ENCODE peak calls at places on chromosome 15, in six cellular contexts. One of them, this sample, is unnamed.
A peak's percentile ranks its signal among the peaks of the same experiment; 100 is the strongest.

GRCh38 chr15:48501208-48501607 is 144.3 kb downstream of the FBN1 start:
- DNase-seq in PC-3: no peak
- DNase-seq in GM13976: no peak
- DNase-seq in type B pancreatic cell: no peak
- DNase-seq in A673: no peak
- DNase-seq in tibial nerve: no peak
- DNase-seq in this sample: no peak

GRCh38 chr15:83559310-83559966 is 94.5 kb upstream of the ADAMTSL3 start:
- DNase-seq in PC-3: peak; percentile 87
- DNase-seq in GM13976: peak; percentile 59
- DNase-seq in type B pancreatic cell: no peak
- DNase-seq in A673: peak; percentile 85
- DNase-seq in tibial nerve: peak; percentile 66
- DNase-seq in this sample: peak; percentile 33

GRCh38 chr15:69156726-69157381 is 3.6 kb upstream of the GLCE start:
- DNase-seq in PC-3: no peak
- DNase-seq in GM13976: no peak
- DNase-seq in type B pancreatic cell: no peak
- DNase-seq in A673: no peak
- DNase-seq in tibial nerve: no peak
- DNase-seq in this sample: no peak

GRCh38 chr15:68820205-68820588 is 498 bp downstream of the ANP32A start:
- DNase-seq in PC-3: peak; percentile 28
- DNase-seq in GM13976: peak; percentile 35
- DNase-seq in type B pancreatic cell: peak; percentile 77
- DNase-seq in A673: peak; percentile 66
- DNase-seq in tibial nerve: no peak
- DNase-seq in this sample: no peak

GRCh38 chr15:50051811-50052419 is 67.1 kb downstream of the ATP8B4 start:
- DNase-seq in PC-3: peak; percentile 87
- DNase-seq in GM13976: peak; percentile 17
- DNase-seq in type B pancreatic cell: no peak
- DNase-seq in A673: peak; percentile 66
- DNase-seq in tibial nerve: peak; percentile 88
- DNase-seq in this sample: no peak

GRCh38 chr15:94079459-94079858 is 151.9 kb upstream of the MCTP2 start:
- DNase-seq in PC-3: no peak
- DNase-seq in GM13976: no peak
- DNase-seq in type B pancreatic cell: no peak
- DNase-seq in A673: no peak
- DNase-seq in tibial nerve: no peak
- DNase-seq in this sample: no peak

GRCh38 chr15:27342991-27343390 is 372.0 kb downstream of the GABRG3 start:
- DNase-seq in PC-3: no peak
- DNase-seq in GM13976: no peak
- DNase-seq in type B pancreatic cell: no peak
- DNase-seq in A673: no peak
- DNase-seq in tibial nerve: no peak
- DNase-seq in this sample: no peak

GRCh38 chr15:53693729-53694533 is 65.5 kb downstream of the WDR72 start:
- DNase-seq in PC-3: no peak
- DNase-seq in GM13976: no peak
- DNase-seq in type B pancreatic cell: no peak
- DNase-seq in A673: no peak
- DNase-seq in tibial nerve: no peak
- DNase-seq in this sample: no peak

GRCh38 chr15:31262901-31263671 is 63.5 kb upstream of the KLF13 start:
- DNase-seq in PC-3: no peak
- DNase-seq in GM13976: peak; percentile 76
- DNase-seq in type B pancreatic cell: peak; percentile 15
- DNase-seq in A673: no peak
- DNase-seq in tibial nerve: no peak
- DNase-seq in this sample: no peak

GRCh38 chr15:35305906-35306305 is 220.8 kb upstream of the NANOGP8 start:
- DNase-seq in PC-3: peak; percentile 64
- DNase-seq in GM13976: no peak
- DNase-seq in type B pancreatic cell: no peak
- DNase-seq in A673: peak; percentile 77
- DNase-seq in tibial nerve: no peak
- DNase-seq in this sample: no peak

GRCh38 chr15:74648051-74648622 is 32.5 kb downstream of the CLK3 start:
- DNase-seq in PC-3: no peak
- DNase-seq in GM13976: no peak
- DNase-seq in type B pancreatic cell: no peak
- DNase-seq in A673: no peak
- DNase-seq in tibial nerve: no peak
- DNase-seq in this sample: no peak

GRCh38 chr15:64950888-64951287 is 38.8 kb downstream of the SPG21 start:
- DNase-seq in PC-3: peak; percentile 6
- DNase-seq in GM13976: no peak
- DNase-seq in type B pancreatic cell: no peak
- DNase-seq in A673: no peak
- DNase-seq in tibial nerve: no peak
- DNase-seq in this sample: no peak

GRCh38 chr15:72915843-72916242 is 132.3 kb upstream of the ADPGK start:
- DNase-seq in PC-3: no peak
- DNase-seq in GM13976: no peak
- DNase-seq in type B pancreatic cell: no peak
- DNase-seq in A673: no peak
- DNase-seq in tibial nerve: no peak
- DNase-seq in this sample: no peak

GRCh38 chr15:92637621-92638020 is 18.0 kb downstream of the FAM174B start:
- DNase-seq in PC-3: no peak
- DNase-seq in GM13976: no peak
- DNase-seq in type B pancreatic cell: no peak
- DNase-seq in A673: no peak
- DNase-seq in tibial nerve: no peak
- DNase-seq in this sample: no peak

DNA sequence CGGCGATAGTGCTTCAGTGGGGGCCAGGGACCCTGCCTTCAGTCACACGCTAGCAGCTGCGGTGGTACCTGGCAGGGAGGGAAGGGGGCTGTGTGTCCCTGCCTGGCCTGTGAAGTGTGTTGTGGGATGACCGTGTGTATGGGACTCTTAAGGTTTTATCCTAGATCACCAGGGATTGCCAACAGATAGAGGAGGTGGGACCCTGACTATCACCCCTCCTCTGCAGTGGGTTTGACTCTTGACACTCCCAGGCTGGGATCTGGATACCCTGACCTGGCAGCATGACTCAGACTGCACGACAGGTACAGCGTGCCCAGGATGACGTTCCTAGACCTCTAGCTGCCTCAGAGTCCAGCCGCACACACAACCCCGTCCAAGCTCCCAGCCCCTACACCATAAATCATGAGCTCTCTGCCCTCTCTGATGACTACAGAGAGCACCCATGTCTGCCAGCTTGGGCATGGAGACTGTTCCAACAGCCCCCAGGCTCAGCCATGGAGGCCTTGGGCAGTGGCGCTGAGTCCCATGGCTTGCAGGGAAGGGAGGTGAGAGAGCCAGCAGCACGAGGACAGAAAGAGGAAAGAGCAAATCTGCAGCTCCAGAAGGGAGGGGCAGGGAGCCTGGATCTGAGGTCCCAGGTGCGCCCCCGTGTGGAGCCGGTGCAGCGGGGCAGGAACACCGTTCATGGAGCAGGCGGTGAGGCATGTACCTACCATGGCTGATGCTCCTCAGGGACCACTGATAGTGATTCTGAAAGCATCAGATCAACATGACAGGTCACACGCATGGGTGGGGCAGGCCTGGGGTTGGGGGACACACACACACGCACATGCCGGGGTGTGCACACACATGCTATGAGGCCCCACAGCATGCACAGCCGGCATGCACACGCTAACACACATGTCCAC is 71.0 kb downstream of the ADAMTS7 start:
- DNase-seq in PC-3: peak; percentile 66
- DNase-seq in GM13976: peak; percentile 60
- DNase-seq in type B pancreatic cell: peak; percentile 75
- DNase-seq in A673: peak; percentile 70
- DNase-seq in tibial nerve: no peak
- DNase-seq in this sample: no peak
- TF ChIP-seq CTCF in PC-3: peak; percentile 65
- TF ChIP-seq CTCF in GM13976: peak; percentile 77
- TF ChIP-seq CTCF in type B pancreatic cell: peak; percentile 56
- TF ChIP-seq CTCF in A673: peak; percentile 64
- TF ChIP-seq CTCF in tibial nerve: no peak
- TF ChIP-seq CTCF in this sample: peak; percentile 47

GRCh38 chr15:25892126-25892525 is 29.0 kb upstream of the ATP10A start:
- DNase-seq in PC-3: peak; percentile 71
- DNase-seq in GM13976: no peak
- DNase-seq in type B pancreatic cell: no peak
- DNase-seq in A673: no peak
- DNase-seq in tibial nerve: no peak
- DNase-seq in this sample: no peak
- TF ChIP-seq CTCF in PC-3: no peak
- TF ChIP-seq CTCF in GM13976: no peak
- TF ChIP-seq CTCF in type B pancreatic cell: no peak
- TF ChIP-seq CTCF in A673: no peak
- TF ChIP-seq CTCF in tibial nerve: no peak
- TF ChIP-seq CTCF in this sample: no peak

DNA sequence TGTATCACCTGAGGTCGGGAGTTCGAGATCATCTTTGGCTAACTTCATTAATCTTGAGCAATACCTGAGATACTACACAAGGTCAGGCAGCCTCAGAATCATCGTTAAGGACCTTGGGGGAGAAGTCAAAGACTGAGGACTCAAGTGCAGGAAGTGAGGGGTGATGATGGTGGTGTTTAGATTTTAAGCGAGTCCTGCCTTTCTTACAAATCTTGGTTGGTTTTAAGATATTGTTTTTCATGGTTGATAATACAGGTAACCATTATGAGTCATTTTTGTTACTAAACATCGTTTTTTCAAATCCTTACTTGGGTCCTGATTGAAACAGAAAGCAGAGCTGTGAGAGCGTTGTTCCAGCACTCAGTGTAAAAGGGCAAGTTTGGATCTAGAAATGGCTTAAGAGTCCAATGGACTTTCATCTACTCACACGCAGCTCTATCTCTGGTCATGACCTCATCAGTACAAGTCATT is 4.1 kb downstream of the RASGRP1 start:
- DNase-seq in PC-3: no peak
- DNase-seq in GM13976: peak; percentile 30
- DNase-seq in type B pancreatic cell: no peak
- DNase-seq in A673: no peak
- DNase-seq in tibial nerve: no peak
- DNase-seq in this sample: no peak
- TF ChIP-seq CTCF in PC-3: no peak
- TF ChIP-seq CTCF in GM13976: no peak
- TF ChIP-seq CTCF in type B pancreatic cell: no peak
- TF ChIP-seq CTCF in A673: no peak
- TF ChIP-seq CTCF in tibial nerve: no peak
- TF ChIP-seq CTCF in this sample: no peak

DNA sequence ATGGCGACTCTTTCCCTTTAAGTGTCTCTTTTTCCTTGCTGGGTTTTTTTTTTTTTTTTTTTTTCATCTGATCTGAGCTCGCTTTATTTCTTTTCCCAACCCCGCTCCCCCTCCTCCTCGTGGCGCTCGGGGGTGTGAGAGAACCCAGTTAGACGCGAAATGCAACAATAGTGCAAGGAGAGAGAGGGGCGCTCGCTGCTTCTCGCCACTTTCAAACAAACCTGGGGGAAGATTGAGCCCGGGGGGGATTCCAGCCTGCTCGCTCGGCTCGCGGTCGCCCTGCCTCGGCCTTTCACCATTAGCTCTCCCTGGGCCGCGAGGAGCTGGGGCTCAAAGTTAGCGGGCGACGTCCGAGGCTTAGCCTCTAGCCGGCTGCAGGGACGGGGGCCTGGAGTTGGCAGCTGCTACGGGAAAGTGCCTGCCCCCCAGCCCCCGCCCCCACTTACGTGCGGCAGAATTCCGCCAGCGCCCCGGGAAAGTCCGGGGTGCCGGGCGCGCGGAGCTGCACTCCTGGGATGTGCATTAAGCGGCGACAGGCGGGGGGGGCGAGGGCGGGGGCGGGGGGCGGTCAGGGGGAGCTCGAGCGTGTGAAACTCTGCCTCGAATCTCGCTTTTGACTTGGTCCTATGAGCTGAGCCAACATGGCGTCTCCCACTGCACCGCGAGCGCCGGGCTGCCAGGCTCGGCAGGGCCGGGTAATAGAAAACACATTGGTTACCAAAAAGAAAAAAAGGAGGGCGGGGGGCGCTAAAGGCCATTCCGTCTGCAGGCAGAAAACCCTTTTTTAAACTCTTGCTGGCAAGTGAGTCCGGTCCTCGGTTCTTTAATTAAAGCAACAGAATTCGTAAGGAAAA is 10.3 kb downstream of the NR2F2 start:
- DNase-seq in PC-3: peak; percentile 13
- DNase-seq in GM13976: no peak
- DNase-seq in type B pancreatic cell: peak; percentile 78
- DNase-seq in A673: peak; percentile 86
- DNase-seq in tibial nerve: no peak
- DNase-seq in this sample: no peak
- TF ChIP-seq CTCF in PC-3: no peak
- TF ChIP-seq CTCF in GM13976: no peak
- TF ChIP-seq CTCF in type B pancreatic cell: no peak
- TF ChIP-seq CTCF in A673: no peak
- TF ChIP-seq CTCF in tibial nerve: no peak
- TF ChIP-seq CTCF in this sample: no peak

DNA sequence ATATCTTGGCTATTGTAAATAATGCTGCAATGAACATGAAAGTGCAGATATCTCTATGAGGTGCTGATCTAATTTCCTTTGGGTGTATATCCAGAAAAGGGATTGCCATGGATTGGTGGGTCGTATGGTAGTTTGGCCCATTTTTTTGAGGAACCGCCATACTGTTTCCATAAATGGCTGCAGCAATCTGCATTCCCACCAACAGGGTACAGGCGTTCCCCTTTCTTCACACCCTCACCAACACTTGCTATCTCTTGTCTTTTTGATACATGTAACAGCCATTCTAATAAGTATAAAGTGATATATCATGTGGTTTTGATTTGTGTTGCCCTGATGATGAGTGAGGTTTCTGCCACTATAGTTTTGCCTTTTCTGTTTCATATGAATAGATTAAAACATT is 146.7 kb downstream of the NR2F2 start:
- DNase-seq in PC-3: no peak
- DNase-seq in GM13976: no peak
- DNase-seq in type B pancreatic cell: no peak
- DNase-seq in A673: no peak
- DNase-seq in tibial nerve: no peak
- DNase-seq in this sample: no peak
- TF ChIP-seq CTCF in PC-3: no peak
- TF ChIP-seq CTCF in GM13976: no peak
- TF ChIP-seq CTCF in type B pancreatic cell: peak; percentile 40
- TF ChIP-seq CTCF in A673: no peak
- TF ChIP-seq CTCF in tibial nerve: no peak
- TF ChIP-seq CTCF in this sample: no peak

GRCh38 chr15:58980351-58980939 is 7.0 kb upstream of the RNF111 start:
- DNase-seq in PC-3: peak; percentile 51
- DNase-seq in GM13976: peak; percentile 30
- DNase-seq in type B pancreatic cell: no peak
- DNase-seq in A673: peak; percentile 60
- DNase-seq in tibial nerve: no peak
- DNase-seq in this sample: no peak
- TF ChIP-seq CTCF in PC-3: peak; percentile 60
- TF ChIP-seq CTCF in GM13976: no peak
- TF ChIP-seq CTCF in type B pancreatic cell: peak; percentile 75
- TF ChIP-seq CTCF in A673: peak; percentile 62
- TF ChIP-seq CTCF in tibial nerve: peak; percentile 40
- TF ChIP-seq CTCF in this sample: peak; percentile 61

GRCh38 chr15:78907577-78907976 is 34.9 kb downstream of the MORF4L1 start:
- DNase-seq in PC-3: peak; percentile 16
- DNase-seq in GM13976: no peak
- DNase-seq in type B pancreatic cell: no peak
- DNase-seq in A673: peak; percentile 26
- DNase-seq in tibial nerve: no peak
- DNase-seq in this sample: no peak
- TF ChIP-seq CTCF in PC-3: peak; percentile 42
- TF ChIP-seq CTCF in GM13976: peak; percentile 18
- TF ChIP-seq CTCF in type B pancreatic cell: peak; percentile 63
- TF ChIP-seq CTCF in A673: peak; percentile 30
- TF ChIP-seq CTCF in tibial nerve: no peak
- TF ChIP-seq CTCF in this sample: peak; percentile 27

This sample was measured in D721Med.